ENCODE peak calls at places on chromosome 11, in eight cellular contexts. One of them, this sample, is unnamed.

GRCh38 chr11:108609681-108610080 is 16.1 kb upstream of the EXPH5 start:
- DNase-seq in fibroblast of lung: peak; percentile 9
- DNase-seq in pancreas: no peak
- DNase-seq in lower leg skin: no peak
- DNase-seq in AG04449: no peak
- DNase-seq in astrocyte of the spinal cord: peak; percentile 30
- DNase-seq in neural progenitor cell: no peak
- DNase-seq in tibial nerve: no peak
- DNase-seq in this sample: no peak

GRCh38 chr11:120236169-120237107 is 3.5 kb upstream of the POU2F3 start:
- DNase-seq in fibroblast of lung: no peak
- DNase-seq in pancreas: no peak
- DNase-seq in lower leg skin: no peak
- DNase-seq in AG04449: no peak
- DNase-seq in astrocyte of the spinal cord: peak; percentile 26
- DNase-seq in neural progenitor cell: no peak
- DNase-seq in tibial nerve: no peak
- DNase-seq in this sample: no peak

GRCh38 chr11:94519478-94520084 is 7.3 kb downstream of the C11orf97 start:
- DNase-seq in fibroblast of lung: peak; percentile 60
- DNase-seq in pancreas: no peak
- DNase-seq in lower leg skin: no peak
- DNase-seq in AG04449: no peak
- DNase-seq in astrocyte of the spinal cord: peak; percentile 56
- DNase-seq in neural progenitor cell: peak; percentile 40
- DNase-seq in tibial nerve: no peak
- DNase-seq in this sample: no peak

GRCh38 chr11:17550455-17551346 is 3.6 kb downstream of the OTOG start:
- DNase-seq in fibroblast of lung: no peak
- DNase-seq in pancreas: no peak
- DNase-seq in lower leg skin: no peak
- DNase-seq in AG04449: no peak
- DNase-seq in astrocyte of the spinal cord: no peak
- DNase-seq in neural progenitor cell: no peak
- DNase-seq in tibial nerve: no peak
- DNase-seq in this sample: no peak

GRCh38 chr11:120660024-120660565 is 148.5 kb downstream of the GRIK4 start:
- DNase-seq in fibroblast of lung: peak; percentile 14
- DNase-seq in pancreas: no peak
- DNase-seq in lower leg skin: no peak
- DNase-seq in AG04449: no peak
- DNase-seq in astrocyte of the spinal cord: peak; percentile 13
- DNase-seq in neural progenitor cell: peak; percentile 83
- DNase-seq in tibial nerve: no peak
- DNase-seq in this sample: no peak

GRCh38 chr11:72684236-72684912 is 10.2 kb upstream of the PDE2A start:
- DNase-seq in fibroblast of lung: peak; percentile 69
- DNase-seq in pancreas: peak; percentile 21
- DNase-seq in lower leg skin: peak; percentile 92
- DNase-seq in AG04449: no peak
- DNase-seq in astrocyte of the spinal cord: peak; percentile 65
- DNase-seq in neural progenitor cell: peak; percentile 52
- DNase-seq in tibial nerve: peak; percentile 55
- DNase-seq in this sample: no peak

GRCh38 chr11:126310229-126310991 is 6.5 kb downstream of the DCPS start:
- DNase-seq in fibroblast of lung: peak; percentile 77
- DNase-seq in pancreas: peak; percentile 42
- DNase-seq in lower leg skin: peak; percentile 93
- DNase-seq in AG04449: no peak
- DNase-seq in astrocyte of the spinal cord: peak; percentile 77
- DNase-seq in neural progenitor cell: peak; percentile 88
- DNase-seq in tibial nerve: peak; percentile 67
- DNase-seq in this sample: no peak

GRCh38 chr11:32602657-32603410 is 19.2 kb downstream of the EIF3M start:
- DNase-seq in fibroblast of lung: peak; percentile 66
- DNase-seq in pancreas: no peak
- DNase-seq in lower leg skin: no peak
- DNase-seq in AG04449: no peak
- DNase-seq in astrocyte of the spinal cord: peak; percentile 58
- DNase-seq in neural progenitor cell: no peak
- DNase-seq in tibial nerve: no peak
- DNase-seq in this sample: no peak

GRCh38 chr11:13462311-13462927 is 603 bp downstream of the BTBD10 start:
- DNase-seq in fibroblast of lung: peak; percentile 20
- DNase-seq in pancreas: no peak
- DNase-seq in lower leg skin: peak; percentile 94
- DNase-seq in AG04449: no peak
- DNase-seq in astrocyte of the spinal cord: peak; percentile 23
- DNase-seq in neural progenitor cell: peak; percentile 87
- DNase-seq in tibial nerve: peak; percentile 24
- DNase-seq in this sample: no peak

GRCh38 chr11:133075351-133075750 is 456.9 kb downstream of the OPCML start:
- DNase-seq in fibroblast of lung: no peak
- DNase-seq in pancreas: no peak
- DNase-seq in lower leg skin: no peak
- DNase-seq in AG04449: no peak
- DNase-seq in astrocyte of the spinal cord: no peak
- DNase-seq in neural progenitor cell: no peak
- DNase-seq in tibial nerve: no peak
- DNase-seq in this sample: no peak

GRCh38 chr11:133078591-133079179 is 453.6 kb downstream of the OPCML start:
- DNase-seq in fibroblast of lung: peak; percentile 43
- DNase-seq in pancreas: no peak
- DNase-seq in lower leg skin: no peak
- DNase-seq in AG04449: no peak
- DNase-seq in astrocyte of the spinal cord: peak; percentile 30
- DNase-seq in neural progenitor cell: peak; percentile 78
- DNase-seq in tibial nerve: no peak
- DNase-seq in this sample: no peak

GRCh38 chr11:133081730-133082452 is 450.4 kb downstream of the OPCML start:
- DNase-seq in fibroblast of lung: no peak
- DNase-seq in pancreas: no peak
- DNase-seq in lower leg skin: no peak
- DNase-seq in AG04449: no peak
- DNase-seq in astrocyte of the spinal cord: no peak
- DNase-seq in neural progenitor cell: peak; percentile 39
- DNase-seq in tibial nerve: no peak
- DNase-seq in this sample: no peak

GRCh38 chr11:133081020-133081419 is 451.3 kb downstream of the OPCML start:
- DNase-seq in fibroblast of lung: no peak
- DNase-seq in pancreas: no peak
- DNase-seq in lower leg skin: no peak
- DNase-seq in AG04449: no peak
- DNase-seq in astrocyte of the spinal cord: no peak
- DNase-seq in neural progenitor cell: peak; percentile 30
- DNase-seq in tibial nerve: no peak
- DNase-seq in this sample: no peak

DNA sequence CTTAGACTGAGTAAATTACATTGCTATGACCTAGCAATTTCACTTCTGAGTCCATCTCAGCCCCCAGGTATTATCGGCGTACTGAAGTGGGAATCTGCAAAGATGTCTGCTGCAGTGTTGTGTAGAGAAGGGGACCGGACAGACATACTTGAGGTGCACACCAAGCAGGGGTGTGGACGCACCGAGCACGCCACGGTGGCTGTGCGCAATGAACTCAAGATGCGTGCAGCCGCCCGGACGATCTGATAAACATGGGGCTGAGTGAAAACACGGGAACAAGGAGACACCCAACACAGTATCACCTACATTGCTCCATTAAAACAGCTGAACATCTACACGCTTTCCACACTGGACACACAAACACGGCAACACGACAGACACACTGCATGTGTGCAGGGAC is 454.3 kb downstream of the OPCML start:
- DNase-seq in fibroblast of lung: no peak
- DNase-seq in pancreas: no peak
- DNase-seq in lower leg skin: no peak
- DNase-seq in AG04449: no peak
- DNase-seq in astrocyte of the spinal cord: no peak
- DNase-seq in neural progenitor cell: no peak
- DNase-seq in tibial nerve: no peak
- DNase-seq in this sample: no peak
- H3K4me3 ChIP-seq in fibroblast of lung: no peak overlapping the region
- H3K4me3 ChIP-seq in pancreas: no peak overlapping the region
- H3K4me3 ChIP-seq in lower leg skin: no peak overlapping the region
- H3K4me3 ChIP-seq in AG04449: no peak overlapping the region
- H3K4me3 ChIP-seq in astrocyte of the spinal cord: no peak overlapping the region
- H3K4me3 ChIP-seq in neural progenitor cell: no peak overlapping the region
- H3K4me3 ChIP-seq in tibial nerve: no peak overlapping the region
- H3K4me3 ChIP-seq in this sample: no peak overlapping the region

DNA sequence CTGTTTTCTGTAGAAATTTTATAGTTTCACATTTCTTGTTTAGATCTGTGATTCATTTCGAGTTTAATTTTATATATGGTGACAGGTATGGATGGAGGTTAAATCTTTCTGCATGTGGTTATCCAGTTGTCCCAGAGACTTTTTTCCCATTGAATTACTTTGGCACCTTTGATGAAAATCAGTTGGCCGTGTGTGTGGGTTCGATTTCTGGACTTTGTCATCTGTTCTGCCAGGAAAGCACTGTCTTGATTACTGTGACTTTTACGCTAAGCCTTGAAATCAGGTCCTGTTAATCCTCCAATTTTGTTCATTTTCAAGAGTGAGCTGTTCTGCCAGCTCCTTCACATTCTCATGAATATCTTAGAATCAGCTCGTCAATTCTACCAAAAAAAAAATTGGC is 107.4 kb downstream of the KCNQ1 start:
- DNase-seq in fibroblast of lung: no peak
- DNase-seq in pancreas: no peak
- DNase-seq in lower leg skin: no peak
- DNase-seq in AG04449: no peak
- DNase-seq in astrocyte of the spinal cord: no peak
- DNase-seq in neural progenitor cell: no peak
- DNase-seq in tibial nerve: no peak
- DNase-seq in this sample: no peak
- TF ChIP-seq CTCF in fibroblast of lung: no peak
- TF ChIP-seq CTCF in pancreas: no peak
- TF ChIP-seq CTCF in lower leg skin: no peak
- TF ChIP-seq CTCF in AG04449: no peak
- TF ChIP-seq CTCF in astrocyte of the spinal cord: no peak
- TF ChIP-seq CTCF in neural progenitor cell: no peak
- TF ChIP-seq CTCF in tibial nerve: no peak
- TF ChIP-seq CTCF in this sample: no peak

GRCh38 chr11:124256076-124256475 is at the start of gene OR8G5:
- DNase-seq in fibroblast of lung: no peak
- DNase-seq in pancreas: no peak
- DNase-seq in lower leg skin: no peak
- DNase-seq in AG04449: no peak
- DNase-seq in astrocyte of the spinal cord: no peak
- DNase-seq in neural progenitor cell: no peak
- DNase-seq in tibial nerve: no peak
- DNase-seq in this sample: no peak
- H3K4me3 ChIP-seq in fibroblast of lung: no peak within 1 kb of the TSS
- H3K4me3 ChIP-seq in pancreas: no peak within 1 kb of the TSS
- H3K4me3 ChIP-seq in lower leg skin: no peak within 1 kb of the TSS
- H3K4me3 ChIP-seq in AG04449: no peak within 1 kb of the TSS
- H3K4me3 ChIP-seq in astrocyte of the spinal cord: no peak within 1 kb of the TSS
- H3K4me3 ChIP-seq in neural progenitor cell: no peak within 1 kb of the TSS
- H3K4me3 ChIP-seq in tibial nerve: no peak within 1 kb of the TSS
- H3K4me3 ChIP-seq in this sample: no peak within 1 kb of the TSS

DNA sequence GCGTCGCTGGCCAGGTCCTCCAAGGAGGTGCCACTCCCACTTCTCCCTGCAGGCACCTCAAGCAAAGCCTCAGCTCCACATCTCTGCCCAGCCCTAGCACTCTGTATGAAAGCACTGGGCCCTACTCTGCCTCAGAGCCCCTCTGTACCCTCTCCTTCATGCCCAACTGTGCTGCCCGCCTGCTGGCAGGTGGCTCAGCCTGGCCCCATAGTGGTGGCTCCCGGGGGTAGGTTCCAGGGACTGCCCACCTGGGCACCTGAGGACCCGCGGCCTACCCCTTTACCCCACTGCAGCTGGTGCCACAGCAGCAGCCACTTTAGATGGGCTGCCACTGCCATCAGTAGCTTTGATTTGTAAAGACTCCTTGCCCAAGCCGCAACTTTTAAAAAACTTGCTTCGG is 1672.8 kb downstream of the LRRC4C start:
- DNase-seq in fibroblast of lung: no peak
- DNase-seq in pancreas: no peak
- DNase-seq in lower leg skin: no peak
- DNase-seq in AG04449: no peak
- DNase-seq in astrocyte of the spinal cord: no peak
- DNase-seq in neural progenitor cell: no peak
- DNase-seq in tibial nerve: no peak
- DNase-seq in this sample: no peak
- TF ChIP-seq CTCF in fibroblast of lung: no peak
- TF ChIP-seq CTCF in pancreas: no peak
- TF ChIP-seq CTCF in lower leg skin: no peak
- TF ChIP-seq CTCF in AG04449: no peak
- TF ChIP-seq CTCF in astrocyte of the spinal cord: no peak
- TF ChIP-seq CTCF in neural progenitor cell: no peak
- TF ChIP-seq CTCF in tibial nerve: no peak
- TF ChIP-seq CTCF in this sample: no peak

GRCh38 chr11:62724171-62724570 is 3.1 kb downstream of the HNRNPUL2 start:
- DNase-seq in fibroblast of lung: no peak
- DNase-seq in pancreas: no peak
- DNase-seq in lower leg skin: peak; percentile 28
- DNase-seq in AG04449: no peak
- DNase-seq in astrocyte of the spinal cord: no peak
- DNase-seq in neural progenitor cell: no peak
- DNase-seq in tibial nerve: no peak
- DNase-seq in this sample: no peak
- H3K4me3 ChIP-seq in fibroblast of lung: peak overlapping the region; percentile 99
- H3K4me3 ChIP-seq in pancreas: no peak overlapping the region
- H3K4me3 ChIP-seq in lower leg skin: no peak overlapping the region
- H3K4me3 ChIP-seq in AG04449: peak overlapping the region; percentile 23
- H3K4me3 ChIP-seq in astrocyte of the spinal cord: peak overlapping the region; percentile 78
- H3K4me3 ChIP-seq in neural progenitor cell: peak overlapping the region; percentile 79
- H3K4me3 ChIP-seq in tibial nerve: peak overlapping the region; percentile 16
- H3K4me3 ChIP-seq in this sample: peak overlapping the region; percentile 3

This sample was measured in AG09309.